ENCODE peak calls at places on chromosome 10, in seven cellular contexts. T is SK-N-DZ, X is H9, L is ACHN, C is HuH-7.5, K is NAMALWA, Y is memory B cell. B is an unnamed sample.

GRCh38 chr10:16967000-16967865 is 150.0 kb upstream of the RSU1 start:
- DNase-seq in T (no peak), X (no peak), L (peak; percentile 53), C (no peak), K (no peak), Y (no peak), B (peak; percentile 5)

GRCh38 chr10:93334901-93335312 is 147.2 kb downstream of the MYOF start:
- DNase-seq in T (no peak), X (no peak), L (no peak), C (no peak), K (no peak), Y (no peak), B (no peak)

GRCh38 chr10:94890264-94891022 is 48.0 kb upstream of the CYP2C9 start:
- DNase-seq in T (no peak), X (peak; percentile 29), L (no peak), C (no peak), K (no peak), Y (no peak), B (no peak)

GRCh38 chr10:18221123-18221522 is 80.9 kb downstream of the CACNB2 start:
- DNase-seq in T (no peak), X (no peak), L (no peak), C (no peak), K (no peak), Y (no peak), B (no peak)

GRCh38 chr10:6476989-6477388 is 103.1 kb downstream of the PRKCQ start:
- DNase-seq in T (no peak), X (no peak), L (no peak), C (no peak), K (no peak), Y (no peak), B (no peak)

GRCh38 chr10:47036771-47037170 is 125.5 kb downstream of the PTPN20 start:
- DNase-seq in T (no peak), X (no peak), L (no peak), C (no peak), K (no peak), Y (no peak), B (no peak)

GRCh38 chr10:119807960-119808697 is 64.5 kb downstream of the MCMBP start:
- DNase-seq in T (no peak), X (no peak), L (no peak), C (no peak), K (peak; percentile 63), Y (no peak), B (no peak)

GRCh38 chr10:129754211-129755050 is 209.6 kb downstream of the EBF3 start:
- DNase-seq in T (no peak), X (peak; percentile 20), L (no peak), C (no peak), K (no peak), Y (no peak), B (no peak)

GRCh38 chr10:114437456-114438292 is 33.4 kb upstream of the AFAP1L2 start:
- DNase-seq in T (no peak), X (no peak), L (peak; percentile 49), C (peak; percentile 32), K (peak; percentile 20), Y (no peak), B (peak; percentile 15)

GRCh38 chr10:66827353-66827752 is 98.5 kb upstream of the LRRTM3 start:
- DNase-seq in T (no peak), X (no peak), L (peak; percentile 58), C (no peak), K (no peak), Y (no peak), B (no peak)

GRCh38 chr10:95183451-95184230 is 10.4 kb upstream of the ACSM6 start:
- DNase-seq in T (peak; percentile 81), X (peak; percentile 92), L (peak; percentile 90), C (peak; percentile 82), K (peak; percentile 71), Y (peak; percentile 78), B (peak; percentile 86)

GRCh38 chr10:70923696-70924095 is 35.3 kb upstream of the PCBD1 start:
- DNase-seq in T (no peak), X (no peak), L (no peak), C (no peak), K (no peak), Y (no peak), B (no peak)

GRCh38 chr10:132970641-132971438 is 28.5 kb upstream of the CFAP46 start:
- DNase-seq in T (no peak), X (no peak), L (no peak), C (no peak), K (no peak), Y (no peak), B (no peak)

GRCh38 chr10:44385726-44386438 is 985 bp upstream of the CXCL12 start:
- DNase-seq in T (no peak), X (peak; percentile 46), L (no peak), C (no peak), K (no peak), Y (no peak), B (no peak)

GRCh38 chr10:132398566-132398991 is 1.6 kb downstream of the PWWP2B start:
- DNase-seq in T (no peak), X (no peak), L (no peak), C (no peak), K (no peak), Y (no peak), B (no peak)

GRCh38 chr10:82191653-82192052 is 316.7 kb downstream of the NRG3 start:
- DNase-seq in T (no peak), X (no peak), L (no peak), C (no peak), K (no peak), Y (no peak), B (no peak)

B was measured in small intestine.